ENCODE peak calls at places on chromosomes 1 and 21, in seven cellular contexts. W is HEK293T, H is H1, M is HCT116, I is WTC11, B is GM12878, K is K562. G is an unnamed sample.

GRCh38 chr1:213884942-213885341 is 102.8 kb upstream of the PROX1 start:
- DNase-seq in K (no peak), M (no peak), W (no peak), I (no peak), H (no peak), B (no peak), G (no peak)

GRCh38 chr1:115670476-115671175 is 28.9 kb downstream of the VANGL1 start:
- DNase-seq in M (no peak), B (no peak), I (no peak), H (no peak), W (no peak), K (no peak), G (no peak)

GRCh38 chr1:204909109-204909508 is 38.4 kb downstream of the NFASC start:
- DNase-seq in K (no peak), W (no peak), H (no peak), M (no peak), I (no peak), B (no peak), G (no peak)

GRCh38 chr1:179025975-179026812 is 500 bp downstream of the FAM20B start:
- DNase-seq in H (peak), M (peak), W (peak), I (peak), B (no peak), K (peak), G (peak)

GRCh38 chr1:64183985-64184440 is 19.4 kb upstream of the UBE2U start:
- DNase-seq in I (no peak), K (no peak), W (no peak), B (no peak), H (no peak), M (no peak), G (no peak)

GRCh38 chr1:201882665-201883132 is 6.0 kb upstream of the SHISA4 start:
- DNase-seq in I (no peak), H (no peak), B (peak), W (no peak), K (peak), M (peak), G (no peak)

GRCh38 chr1:223832637-223832943 is 13.2 kb downstream of the TP53BP2 start:
- DNase-seq in I (no peak), H (no peak), K (no peak), M (no peak), B (no peak), W (no peak), G (no peak)

GRCh38 chr1:39996396-39997004 is 41.6 kb downstream of the MFSD2A start:
- DNase-seq in W (no peak), M (no peak), H (no peak), K (no peak), B (no peak), I (no peak), G (no peak)

GRCh38 chr1:206854401-206855129 is 10.9 kb upstream of the IL20 start:
- DNase-seq in I (no peak), W (no peak), K (no peak), M (no peak), H (no peak), B (no peak), G (no peak)

GRCh38 chr1:107093385-107093784 is 36.9 kb downstream of the PRMT6 start:
- DNase-seq in B (no peak), K (no peak), I (no peak), H (no peak), M (no peak), W (no peak), G (no peak)

GRCh38 chr1:156400191-156400920 is 31.3 kb downstream of the RHBG start:
- DNase-seq in I (no peak), W (no peak), H (no peak), K (no peak), M (no peak), B (no peak), G (no peak)

GRCh38 chr21:41601573-41602371 is 93.8 kb upstream of the TMPRSS2 start:
- DNase-seq in H (no peak), I (no peak), B (peak), K (no peak), M (no peak), W (no peak), G (no peak)

GRCh38 chr1:59445040-59445439 is 148.1 kb downstream of the FGGY start:
- DNase-seq in B (no peak), M (no peak), I (no peak), K (no peak), H (no peak), W (no peak), G (no peak)

GRCh38 chr1:227888404-227889046 is 59.2 kb downstream of the WNT9A start:
- DNase-seq in I (no peak), H (peak), W (no peak), K (no peak), B (no peak), M (no peak), G (no peak)

GRCh38 chr1:205610781-205611473 is 20.9 kb downstream of the ELK4 start:
- DNase-seq in W (no peak), I (no peak), H (no peak), M (no peak), B (no peak), K (no peak), G (no peak)

GRCh38 chr1:11157394-11157793 is 31.8 kb upstream of the ANGPTL7 start:
- DNase-seq in K (no peak), W (no peak), I (no peak), M (no peak), H (no peak), B (no peak), G (no peak)

GRCh38 chr21:35911412-35912191 is 148.7 kb downstream of the SETD4 start:
- DNase-seq in I (no peak), H (no peak), M (no peak), W (no peak), K (no peak), B (no peak), G (no peak)
- TF ChIP-seq SP1 in I (no peak), H (no peak), M (no peak), W (no peak), K (no peak), B (no peak), G (no peak)

GRCh38 chr21:45601551-45601950 is 42.0 kb upstream of the PCBP3 start:
- DNase-seq in K (no peak), I (peak), W (no peak), H (no peak), M (no peak), B (no peak), G (no peak)
- TF ChIP-seq SP1 in K (no peak), I (no peak), W (no peak), H (no peak), M (no peak), B (no peak), G (no peak)

DNA sequence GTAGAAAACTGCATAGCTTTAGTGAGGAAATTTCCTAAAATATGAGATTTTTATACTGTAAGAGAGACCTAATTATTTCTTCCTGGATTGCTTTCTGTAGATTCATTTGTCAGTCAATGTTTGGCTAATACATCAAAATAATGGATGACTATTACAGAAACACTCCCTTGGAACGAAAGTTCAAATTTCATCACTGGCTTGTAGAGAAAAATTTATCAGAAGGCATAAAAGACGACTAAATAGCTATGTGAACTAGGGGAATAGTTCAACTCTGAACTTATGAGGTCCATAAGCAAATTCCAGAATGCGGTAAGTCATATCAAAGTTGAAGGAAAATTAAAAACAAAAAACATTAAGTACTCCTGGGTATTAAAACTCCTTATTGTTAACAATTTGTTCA is 36.0 kb downstream of the WNT2B start:
- DNase-seq in I (no peak), H (no peak), M (no peak), K (no peak), W (no peak), B (no peak), G (peak)
- TF ChIP-seq SP1 in I (no peak), H (no peak), M (no peak), K (no peak), W (no peak), B (no peak), G (no peak)

GRCh38 chr1:186220101-186220500 is 155.0 kb downstream of the TPR start:
- DNase-seq in B (no peak), W (no peak), M (no peak), H (no peak), I (no peak), K (no peak), G (no peak)
- TF ChIP-seq SP1 in B (no peak), W (no peak), M (no peak), H (no peak), I (no peak), K (no peak), G (no peak)

GRCh38 chr21:45310446-45310845 is 22.8 kb upstream of the POFUT2 start:
- DNase-seq in W (no peak), B (no peak), M (no peak), I (peak), H (no peak), K (no peak), G (no peak)

GRCh38 chr21:45309541-45310381 is 22.1 kb upstream of the POFUT2 start:
- DNase-seq in K (no peak), B (no peak), H (no peak), M (no peak), I (peak), W (no peak), G (no peak)

GRCh38 chr21:45306832-45307571 is 19.3 kb upstream of the POFUT2 start:
- DNase-seq in I (peak), B (no peak), M (no peak), H (no peak), W (no peak), K (peak), G (peak)

GRCh38 chr21:45308211-45309068 is 20.7 kb upstream of the POFUT2 start:
- DNase-seq in K (no peak), I (peak), M (no peak), B (no peak), H (no peak), W (no peak), G (peak)

DNA sequence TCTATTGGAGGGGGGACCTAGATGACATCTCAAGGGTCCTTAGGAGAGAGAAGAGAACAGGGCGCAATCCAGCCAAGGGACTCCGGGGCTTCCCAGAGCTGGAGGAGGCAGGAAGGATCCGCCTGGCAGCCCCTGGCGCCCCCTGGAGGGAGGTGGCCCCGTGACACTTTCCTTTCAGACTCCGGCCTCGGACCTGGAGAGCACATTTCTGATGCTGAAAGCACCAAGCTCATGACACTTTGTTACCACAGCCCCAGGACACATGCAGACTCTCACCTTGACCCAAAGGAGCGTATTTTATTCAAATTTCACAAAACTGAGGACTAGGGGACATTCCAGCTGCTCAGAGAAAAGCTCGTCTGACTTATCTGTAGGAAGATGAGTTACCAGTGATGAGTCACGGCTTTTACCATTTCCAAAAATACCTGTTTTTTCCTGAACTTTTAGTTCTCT is 21.4 kb upstream of the POFUT2 start:
- DNase-seq in W (peak), M (no peak), B (no peak), K (peak), H (peak), I (peak), G (peak)
- TF ChIP-seq SP1 in W (no peak), M (no peak), B (no peak), K (no peak), H (peak), I (no peak), G (no peak)

G was measured in HepG2.